ENCODE peak calls at places on chromosome 22, in eight cellular contexts. Y is HCT116, B is H1, C is transverse colon, K is spleen, G is endothelial cell of umbilical vein, T is breast epithelium, V is stomach. Q is an unnamed sample. For H3K9me3, the result is how much of the 10 kb centered on the place peaks cover.

GRCh38 chr22:37503850-37504249 is 15.4 kb downstream of the CARD10 start:
- DNase-seq in Y (no peak), B (no peak), C (peak), K (no peak), G (peak), T (no peak), V (peak), Q (no peak)

GRCh38 chr22:29269230-29269604 is 1.1 kb downstream of the EWSR1 start:
- DNase-seq in Y (no peak), B (no peak), C (no peak), K (no peak), G (no peak), T (no peak), V (no peak), Q (no peak)

GRCh38 chr22:24540470-24540869 is 14.5 kb downstream of the GUCD1 start:
- DNase-seq in Y (no peak), B (no peak), C (no peak), K (no peak), G (no peak), T (no peak), V (no peak), Q (no peak)

GRCh38 chr22:44665115-44665514 is 36.9 kb upstream of the PRR5 start:
- DNase-seq in Y (no peak), B (no peak), C (peak), K (no peak), G (no peak), T (no peak), V (no peak), Q (no peak)

GRCh38 chr22:44330727-44331660 is 18.2 kb upstream of the SHISAL1 start:
- DNase-seq in Y (no peak), B (peak), C (no peak), K (no peak), G (no peak), T (no peak), V (no peak), Q (no peak)

GRCh38 chr22:11253000-11253511 is 4274.9 kb upstream of the OR11H1 start:
- DNase-seq in Y (no peak), B (no peak), C (no peak), K (peak), G (no peak), T (peak), V (no peak), Q (no peak)

GRCh38 chr22:37180531-37181231 is 7.4 kb downstream of the C1QTNF6 start:
- DNase-seq in Y (no peak), B (no peak), C (no peak), K (peak), G (no peak), T (no peak), V (no peak), Q (no peak)

GRCh38 chr22:24501366-24502005 is 6.4 kb downstream of the UPB1 start:
- DNase-seq in Y (no peak), B (no peak), C (no peak), K (peak), G (no peak), T (no peak), V (no peak), Q (no peak)

GRCh38 chr22:27377501-27377900 is 424.1 kb downstream of the MN1 start:
- DNase-seq in Y (no peak), B (no peak), C (no peak), K (no peak), G (no peak), T (no peak), V (peak), Q (no peak)

GRCh38 chr22:25746012-25746373 is 4.0 kb downstream of the MYO18B start:
- DNase-seq in Y (no peak), B (no peak), C (no peak), K (no peak), G (peak), T (no peak), V (no peak), Q (no peak)

GRCh38 chr22:38074181-38075104 is 9.5 kb downstream of the SLC16A8 start:
- DNase-seq in Y (no peak), B (peak), C (no peak), K (no peak), G (no peak), T (no peak), V (no peak), Q (no peak)

GRCh38 chr22:31098633-31099110 is 8.7 kb downstream of the SELENOM start:
- DNase-seq in Y (no peak), B (peak), C (peak), K (peak), G (no peak), T (no peak), V (peak), Q (no peak)

GRCh38 chr22:44616882-44617655 is 84.9 kb upstream of the PRR5 start:
- DNase-seq in Y (no peak), B (no peak), C (no peak), K (no peak), G (no peak), T (no peak), V (no peak), Q (no peak)

GRCh38 chr22:29202231-29203192 is 3.2 kb upstream of the EMID1 start:
- DNase-seq in Y (no peak), B (no peak), C (peak), K (peak), G (peak), T (no peak), V (peak), Q (no peak)

GRCh38 chr22:27331526-27332281 is 469.9 kb downstream of the MN1 start:
- DNase-seq in Y (no peak), B (peak), C (peak), K (no peak), G (peak), T (no peak), V (peak), Q (no peak)

GRCh38 chr22:37454857-37455686 is 27.8 kb upstream of the ELFN2 start:
- DNase-seq in Y (peak), B (no peak), C (no peak), K (no peak), G (peak), T (no peak), V (peak), Q (no peak)

GRCh38 chr22:24230911-24231656 is 13.8 kb downstream of the GGT5 start:
- DNase-seq in Y (no peak), B (peak), C (peak), K (peak), G (peak), T (no peak), V (peak), Q (no peak)

GRCh38 chr22:23831781-23832180 is 7.0 kb downstream of the DERL3 start:
- DNase-seq in Y (no peak), B (no peak), C (no peak), K (peak), G (no peak), T (no peak), V (no peak), Q (no peak)

GRCh38 chr22:30843245-30843644 is 125.3 kb downstream of the MORC2 start:
- DNase-seq in Y (no peak), B (no peak), C (no peak), K (no peak), G (no peak), T (no peak), V (peak), Q (no peak)

GRCh38 chr22:27228771-27229170 is 571.4 kb downstream of the MIAT start:
- DNase-seq in Y (no peak), B (no peak), C (no peak), K (no peak), G (no peak), T (no peak), V (no peak), Q (no peak)

GRCh38 chr22:38709306-38709705 is 3.6 kb downstream of the GTPBP1 start:
- DNase-seq in Y (no peak), B (no peak), C (no peak), K (no peak), G (peak), T (no peak), V (no peak), Q (no peak)

GRCh38 chr22:42074846-42075245 is 798 bp downstream of the PHETA2 start:
- DNase-seq in Y (no peak), B (no peak), C (no peak), K (peak), G (peak), T (no peak), V (no peak), Q (no peak)

GRCh38 chr22:42072606-42073330 is 1.3 kb upstream of the PHETA2 start:
- DNase-seq in Y (no peak), B (no peak), C (no peak), K (peak), G (no peak), T (no peak), V (no peak), Q (no peak)

GRCh38 chr22:42073568-42074152 is 388 bp upstream of the PHETA2 start:
- DNase-seq in Y (no peak), B (no peak), C (no peak), K (peak), G (no peak), T (no peak), V (no peak), Q (no peak)

GRCh38 chr22:42075277-42075676 is 1.2 kb downstream of the PHETA2 start:
- DNase-seq in Y (no peak), B (no peak), C (no peak), K (peak), G (no peak), T (no peak), V (no peak), Q (no peak)

GRCh38 chr22:42074153-42074750 is at the start of gene PHETA2:
- DNase-seq in Y (no peak), B (peak), C (peak), K (peak), G (peak), T (peak), V (peak), Q (no peak)
- TF ChIP-seq CTCF in Y (no peak), B (peak), C (peak), K (peak), G (peak), T (peak), V (no peak), Q (peak)

DNA sequence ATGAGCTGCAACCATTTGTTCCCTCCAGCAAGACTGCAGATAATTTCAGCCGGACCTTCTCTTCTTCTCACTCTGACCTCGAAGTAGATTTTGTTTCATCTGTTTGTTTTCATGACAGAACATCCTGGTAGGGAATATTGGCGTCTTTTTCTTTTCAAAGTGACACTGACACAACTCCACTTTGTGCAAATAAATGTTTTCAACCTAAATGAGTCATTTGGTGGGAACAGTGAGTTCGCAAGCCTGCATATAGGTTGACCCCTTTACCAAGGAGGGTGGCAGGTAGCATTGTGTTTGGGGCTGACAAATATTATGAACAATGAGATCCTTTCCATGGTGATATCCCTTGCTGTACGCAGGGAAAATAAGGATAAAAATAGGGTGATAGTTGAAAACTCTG is 55.0 kb downstream of the LARGE1 start:
- DNase-seq in Y (no peak), B (no peak), C (no peak), K (no peak), G (no peak), T (no peak), V (no peak), Q (no peak)
- H3K9me3 ChIP-seq in Y (half or more), B (under half), C (under half), K (under half), G (under half), T (under half), V (under half), Q (under half)

DNA sequence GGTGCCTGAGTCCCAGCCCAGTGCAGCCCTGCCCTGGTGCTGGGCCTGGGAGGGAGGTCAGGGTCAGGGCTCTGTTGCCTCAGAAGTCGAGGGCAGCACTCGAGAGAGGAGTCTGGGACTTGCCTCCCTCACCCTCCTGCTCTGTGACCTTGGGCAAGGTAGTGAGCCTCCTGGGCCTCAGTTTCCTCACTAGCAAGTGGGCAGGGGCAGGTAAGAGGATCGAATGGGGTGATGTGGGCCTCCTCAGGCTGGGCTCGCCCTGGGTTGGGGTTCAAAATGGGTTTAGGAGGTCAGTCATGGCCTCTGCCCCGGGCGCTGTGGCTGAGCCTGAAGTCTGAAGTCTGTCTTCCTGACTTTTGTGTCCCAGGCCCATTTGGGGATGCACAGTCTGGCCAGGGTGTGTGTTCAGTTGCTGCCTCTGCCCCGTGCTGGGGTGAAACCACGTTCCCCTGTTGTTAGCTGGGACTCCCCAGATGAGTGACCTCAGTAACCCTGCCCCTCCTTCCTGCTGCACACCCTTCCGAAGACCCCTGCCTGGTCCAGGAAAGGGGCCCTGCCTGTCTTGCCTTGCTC is 40.9 kb upstream of the CELSR1 start:
- DNase-seq in Y (no peak), B (no peak), C (no peak), K (peak), G (no peak), T (no peak), V (no peak), Q (no peak)
- TF ChIP-seq POLR2AphosphoS5 in Y (no peak), B (no peak), C (no peak), K (no peak), G (no peak), T (no peak), V (no peak), Q (no peak)

GRCh38 chr22:19472233-19472632 is 6.8 kb downstream of the UFD1 start:
- DNase-seq in Y (no peak), B (no peak), C (no peak), K (no peak), G (no peak), T (no peak), V (no peak), Q (no peak)

GRCh38 chr22:19470010-19470409 is 9.0 kb downstream of the UFD1 start:
- DNase-seq in Y (no peak), B (no peak), C (no peak), K (no peak), G (no peak), T (no peak), V (no peak), Q (no peak)

GRCh38 chr22:19471572-19471971 is 7.4 kb downstream of the UFD1 start:
- DNase-seq in Y (no peak), B (no peak), C (no peak), K (no peak), G (no peak), T (no peak), V (no peak), Q (no peak)

GRCh38 chr22:19476023-19476422 is 3.0 kb downstream of the UFD1 start:
- DNase-seq in Y (no peak), B (no peak), C (no peak), K (no peak), G (no peak), T (no peak), V (no peak), Q (no peak)

DNA sequence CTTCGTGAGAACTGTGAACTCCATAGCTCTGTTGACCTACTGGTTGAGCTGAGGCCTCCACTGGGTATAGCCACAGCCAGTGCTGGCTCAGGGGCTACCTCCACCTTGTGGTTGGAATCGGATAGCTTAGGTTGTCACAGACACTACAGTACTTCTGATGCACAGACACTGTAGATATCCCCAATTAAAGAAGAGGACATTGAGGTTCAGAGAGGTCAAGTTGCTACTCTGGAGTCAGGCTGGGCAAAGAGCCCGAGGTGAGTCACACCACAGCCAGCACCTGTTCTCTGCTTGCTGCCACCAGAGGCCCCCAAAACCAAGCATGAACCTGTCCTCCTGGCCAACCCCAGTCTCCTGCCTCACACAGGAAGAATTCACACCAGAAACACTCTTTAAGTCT is 5.4 kb downstream of the UFD1 start:
- DNase-seq in Y (no peak), B (no peak), C (no peak), K (no peak), G (no peak), T (no peak), V (no peak), Q (no peak)
- TF ChIP-seq CTCF in Y (no peak), B (no peak), C (no peak), K (no peak), G (no peak), T (no peak), V (no peak), Q (no peak)

DNA sequence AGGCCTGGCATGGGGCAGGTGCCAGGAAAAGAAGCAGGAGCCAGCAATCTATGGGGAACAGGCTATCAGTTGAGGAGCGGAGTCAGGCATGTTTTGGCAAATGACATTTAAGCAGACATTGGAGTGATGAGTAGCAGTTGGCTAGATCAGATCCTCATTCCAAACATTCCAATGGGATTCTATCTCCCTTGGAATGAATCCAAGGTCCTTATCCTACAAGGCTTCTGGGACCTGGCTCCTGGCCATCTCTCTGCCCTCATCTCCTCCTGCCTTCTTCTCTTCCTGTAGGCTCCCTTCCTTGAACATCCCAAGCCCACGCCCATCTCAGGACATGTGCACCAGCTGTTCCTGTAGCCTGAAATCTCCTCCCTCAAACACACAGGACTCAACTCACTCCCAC is 1074.5 kb downstream of the TBC1D22A start:
- DNase-seq in Y (no peak), B (no peak), C (no peak), K (no peak), G (no peak), T (no peak), V (no peak), Q (no peak)
- H3K9me3 ChIP-seq in Y (under half), B (under half), C (under half), K (under half), G (under half), T (under half), V (under half), Q (under half)

DNA sequence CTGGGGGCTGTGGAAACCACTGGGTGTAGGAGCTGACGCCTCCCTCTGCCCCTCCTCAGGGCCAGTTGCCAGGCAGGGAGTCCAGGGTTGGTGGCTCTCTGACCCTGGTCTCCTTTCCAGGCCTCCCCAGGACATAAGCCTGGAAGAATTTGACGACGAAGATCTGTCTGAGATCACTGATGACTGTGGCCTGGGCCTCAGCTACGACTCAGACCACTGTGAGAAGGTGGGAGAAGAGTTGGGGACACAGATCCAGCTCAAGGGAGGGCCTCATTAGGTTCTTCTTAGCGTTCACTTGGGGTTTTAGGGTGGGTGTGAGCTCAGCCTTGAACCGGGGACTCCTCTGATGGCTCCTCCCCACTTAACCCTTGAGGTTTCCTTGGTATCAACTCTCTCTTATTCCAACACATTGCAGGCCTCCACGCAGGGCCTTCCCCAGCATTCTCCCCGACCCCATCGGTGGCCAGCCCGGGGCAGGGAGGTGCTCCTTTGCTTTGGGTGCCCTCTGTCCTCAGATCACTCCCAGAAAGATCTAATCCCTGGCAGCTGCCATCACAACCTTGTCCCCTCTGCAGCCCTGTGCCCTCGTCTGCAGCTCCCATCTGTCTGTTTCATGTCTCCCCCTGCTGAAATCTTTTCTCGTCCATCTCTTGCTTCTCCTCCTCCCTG is 1.2 kb downstream of the MAPK8IP2 start:
- DNase-seq in Y (no peak), B (peak), C (no peak), K (no peak), G (no peak), T (no peak), V (no peak), Q (no peak)
- TF ChIP-seq POLR2AphosphoS5 in Y (no peak), B (no peak), C (no peak), K (no peak), G (no peak), T (no peak), V (no peak), Q (no peak)

DNA sequence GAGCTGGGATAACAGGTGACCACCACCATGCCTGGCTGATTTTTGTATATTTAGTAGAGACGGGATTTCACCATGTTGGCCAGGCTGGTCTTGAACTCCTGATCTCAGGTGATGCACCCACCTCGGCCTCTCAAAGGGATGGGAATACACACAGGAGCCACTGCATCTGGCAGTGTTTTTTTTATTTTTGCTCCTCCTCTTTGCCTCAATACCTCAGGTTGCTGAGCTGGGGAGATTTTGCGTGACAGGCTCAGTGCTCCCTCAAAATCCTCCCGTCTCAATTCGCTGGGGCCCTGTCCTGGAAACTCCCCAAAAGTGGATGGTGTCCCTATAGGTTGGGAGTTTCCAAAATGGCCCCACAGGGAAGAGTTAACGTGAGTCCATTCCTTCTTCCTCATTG is 71.7 kb downstream of the GGTLC2 start:
- DNase-seq in Y (no peak), B (no peak), C (no peak), K (no peak), G (no peak), T (no peak), V (no peak), Q (no peak)
- TF ChIP-seq CTCF in Y (no peak), B (no peak), C (no peak), K (no peak), G (no peak), T (no peak), V (no peak), Q (no peak)

DNA sequence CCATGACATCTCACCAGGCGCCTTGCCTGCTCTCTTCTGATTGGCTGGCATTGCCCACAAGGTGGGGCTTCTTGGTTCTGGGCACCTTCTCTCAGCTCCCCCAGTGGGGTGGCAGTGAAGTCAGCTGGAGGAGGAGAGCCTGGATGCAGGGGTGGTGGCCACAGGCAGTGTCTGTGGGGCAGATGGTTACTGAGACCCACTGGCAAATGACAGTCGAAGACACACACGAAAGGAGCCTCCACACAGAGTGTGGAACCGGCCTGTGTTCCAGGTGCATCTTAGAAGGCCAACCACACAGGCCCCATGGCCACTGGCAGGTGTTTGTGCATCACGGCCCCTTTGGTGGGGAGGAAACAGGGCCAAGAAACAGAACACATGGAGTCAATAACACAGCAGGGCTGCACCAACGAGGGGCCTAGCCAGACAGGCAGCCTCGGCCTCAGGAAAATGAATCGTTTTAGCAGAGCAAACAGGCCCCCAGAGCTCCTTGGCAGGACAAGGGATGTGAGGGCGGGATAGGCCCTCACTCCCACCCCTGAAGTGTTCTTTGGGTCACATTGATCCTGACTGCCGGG is 683.4 kb downstream of the TBC1D22A start:
- DNase-seq in Y (no peak), B (no peak), C (no peak), K (no peak), G (no peak), T (no peak), V (no peak), Q (no peak)
- H3K9me3 ChIP-seq in Y (under half), B (half or more), C (under half), K (under half), G (under half), T (under half), V (under half), Q (under half)